ENCODE peak calls at places on chromosomes 7 and 10, in four cellular contexts. H is A549, S is GM12878, C is SK-N-SH. B is an unnamed sample.

GRCh38 chr7:155594163-155594732 is 47.9 kb upstream of the CNPY1 start:
- DNase-seq in H (no peak), S (no peak), C (no peak), B (no peak)

GRCh38 chr10:77643795-77644468 is 6.3 kb upstream of the KCNMA1 start:
- DNase-seq in H (peak; percentile 83), S (no peak), C (peak; percentile 54), B (peak; percentile 61)

GRCh38 chr10:13054844-13055243 is 45.1 kb upstream of the OPTN start:
- DNase-seq in H (no peak), S (no peak), C (no peak), B (no peak)

GRCh38 chr10:59536151-59536550 is 173.5 kb downstream of the SLC16A9 start:
- DNase-seq in H (no peak), S (no peak), C (peak; percentile 16), B (no peak)

GRCh38 chr7:132061931-132062330 is 505.5 kb upstream of the PODXL start:
- DNase-seq in H (no peak), S (no peak), C (no peak), B (no peak)

GRCh38 chr10:11476035-11476434 is 135.4 kb downstream of the USP6NL start:
- DNase-seq in H (no peak), S (no peak), C (no peak), B (no peak)

GRCh38 chr7:74283858-74284447 is 5.3 kb upstream of the CLIP2 start:
- DNase-seq in H (no peak), S (no peak), C (no peak), B (no peak)

GRCh38 chr10:96124230-96125141 is 5.6 kb upstream of the ZNF518A start:
- DNase-seq in H (peak; percentile 80), S (no peak), C (peak; percentile 30), B (peak; percentile 73)

GRCh38 chr10:36840793-36841192 is 284.6 kb upstream of the ANKRD30A start:
- DNase-seq in H (no peak), S (no peak), C (no peak), B (no peak)

GRCh38 chr10:91694170-91694794 is 61.4 kb upstream of the PPP1R3C start:
- DNase-seq in H (peak; percentile 58), S (no peak), C (peak; percentile 47), B (peak; percentile 59)

GRCh38 chr7:87517136-87517805 is 41.8 kb upstream of the ABCB4 start:
- DNase-seq in H (no peak), S (no peak), C (no peak), B (no peak)

GRCh38 chr7:99562832-99563231 is 4.4 kb downstream of the ZNF655 start:
- DNase-seq in H (peak; percentile 96), S (no peak), C (no peak), B (peak; percentile 87)

GRCh38 chr7:18663321-18663720 is 167.8 kb downstream of the HDAC9 start:
- DNase-seq in H (no peak), S (no peak), C (no peak), B (no peak)

GRCh38 chr7:50667338-50667737 is 102.1 kb upstream of the DDC start:
- DNase-seq in H (no peak), S (no peak), C (no peak), B (no peak)

GRCh38 chr7:82166666-82167065 is 276.9 kb downstream of the CACNA2D1 start:
- DNase-seq in H (no peak), S (no peak), C (no peak), B (no peak)

GRCh38 chr7:98199131-98199530 is 12.1 kb upstream of the BHLHA15 start:
- DNase-seq in H (no peak), S (no peak), C (no peak), B (no peak)

GRCh38 chr10:43128958-43129706 is 9.1 kb upstream of the CSGALNACT2 start:
- DNase-seq in H (no peak), S (no peak), C (peak; percentile 32), B (peak; percentile 67)

GRCh38 chr7:122379491-122379890 is 74.9 kb upstream of the FEZF1 start:
- DNase-seq in H (no peak), S (no peak), C (no peak), B (no peak)

GRCh38 chr10:69409176-69409495 is 7.6 kb downstream of the TACR2 start:
- DNase-seq in H (no peak), S (no peak), C (no peak), B (no peak)

GRCh38 chr10:77455538-77455937 is 182.1 kb downstream of the KCNMA1 start:
- DNase-seq in H (no peak), S (no peak), C (no peak), B (no peak)

GRCh38 chr7:133330085-133330484 is 77.2 kb downstream of the EXOC4 start:
- DNase-seq in H (no peak), S (no peak), C (no peak), B (no peak)

GRCh38 chr10:125621052-125621451 is 61.9 kb downstream of the TEX36 start:
- DNase-seq in H (no peak), S (no peak), C (no peak), B (no peak)

GRCh38 chr7:158606111-158606510 is 18.5 kb upstream of the PTPRN2 start:
- DNase-seq in H (no peak), S (no peak), C (no peak), B (no peak)

GRCh38 chr7:130084037-130084875 is 13.9 kb downstream of the KLHDC10 start:
- DNase-seq in H (peak; percentile 44), S (no peak), C (no peak), B (no peak)

GRCh38 chr10:45204954-45205775 is 110.2 kb downstream of the OR13A1 start:
- DNase-seq in H (no peak), S (no peak), C (no peak), B (no peak)

GRCh38 chr7:154859747-154860620 is 142.9 kb downstream of the PAXIP1 start:
- DNase-seq in H (no peak), S (no peak), C (peak; percentile 20), B (peak; percentile 16)

GRCh38 chr7:137403282-137403681 is 59.7 kb upstream of the PTN start:
- DNase-seq in H (no peak), S (no peak), C (no peak), B (no peak)

GRCh38 chr7:338295-339061 is 48.5 kb downstream of the FOXL3 start:
- DNase-seq in H (no peak), S (no peak), C (no peak), B (no peak)

GRCh38 chr7:156232931-156233705 is 407.5 kb upstream of the RNF32 start:
- DNase-seq in H (no peak), S (no peak), C (no peak), B (no peak)

GRCh38 chr7:80481196-80481884 is 30.5 kb downstream of the GNAT3 start:
- DNase-seq in H (peak; percentile 24), S (no peak), C (no peak), B (no peak)

GRCh38 chr10:50896721-50897120 is 11.3 kb upstream of the A1CF start:
- DNase-seq in H (no peak), S (no peak), C (no peak), B (no peak)

GRCh38 chr10:49654036-49654693 is 25.3 kb upstream of the C10orf53 start:
- DNase-seq in H (no peak), S (no peak), C (no peak), B (no peak)

GRCh38 chr7:50166997-50167961 is 74.2 kb upstream of the ZPBP start:
- DNase-seq in H (no peak), S (no peak), C (no peak), B (no peak)

GRCh38 chr10:64394744-64395143 is 873.5 kb downstream of the REEP3 start:
- DNase-seq in H (no peak), S (no peak), C (no peak), B (no peak)

GRCh38 chr7:7212612-7213011 is 30.3 kb downstream of the C1GALT1 start:
- DNase-seq in H (peak; percentile 7), S (no peak), C (no peak), B (no peak)
- TF ChIP-seq CHD2 in H (no peak), S (no peak), C (no peak), B (no peak)

GRCh38 chr10:3935933-3936359 is 150.9 kb upstream of the KLF6 start:
- DNase-seq in H (no peak), S (no peak), C (no peak), B (no peak)
- TF ChIP-seq CHD2 in H (no peak), S (no peak), C (no peak), B (no peak)

DNA sequence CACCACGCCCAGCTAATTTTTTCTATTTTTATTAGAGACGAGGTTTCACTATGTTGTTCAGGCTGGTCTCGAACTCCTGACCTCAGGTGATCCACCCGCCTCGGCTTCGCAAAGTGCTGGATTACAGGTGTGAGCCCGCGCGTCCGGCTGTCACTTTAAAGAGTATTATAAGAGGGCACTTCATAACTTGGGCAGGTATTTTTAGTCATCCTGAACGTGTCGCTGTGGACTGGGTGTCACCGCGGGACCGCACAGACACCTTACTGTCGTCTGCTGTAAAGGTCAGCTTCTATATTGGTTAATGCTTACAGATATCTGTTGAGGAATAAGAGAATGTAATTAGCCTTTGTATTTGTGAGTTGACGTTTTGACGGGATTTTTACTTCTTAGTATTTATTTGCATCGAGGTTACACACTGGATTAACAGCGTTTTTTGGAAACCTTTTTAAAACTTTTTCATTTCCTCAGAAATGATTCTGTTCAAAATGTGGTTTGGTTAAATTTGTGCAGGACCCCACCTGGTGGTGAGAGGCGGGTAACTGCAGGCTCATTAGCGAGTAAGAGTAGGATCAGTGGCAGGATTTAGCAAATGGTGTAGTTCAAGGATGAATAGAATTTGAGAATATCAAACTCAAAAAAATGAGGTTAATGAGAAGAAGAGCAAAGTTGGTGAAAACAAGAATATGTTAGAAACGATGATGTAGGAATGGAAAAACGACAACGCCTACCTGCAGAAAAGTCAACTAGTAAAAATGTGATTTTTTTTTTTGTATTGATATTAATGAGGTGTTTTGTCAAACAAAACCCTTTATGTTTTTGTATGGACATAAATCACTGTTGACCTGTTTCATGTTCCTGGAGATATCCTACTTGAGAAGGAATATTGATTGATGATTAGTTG is 3.2 kb downstream of the DNAJB6 start:
- DNase-seq in H (peak; percentile 69), S (no peak), C (peak; percentile 88), B (peak; percentile 67)
- TF ChIP-seq CHD2 in H (no peak), S (no peak), C (no peak), B (no peak)

GRCh38 chr7:141975806-141976523 is 2.4 kb upstream of the TAS2R38 start:
- DNase-seq in H (peak; percentile 77), S (peak; percentile 7), C (peak; percentile 81), B (peak; percentile 79)

GRCh38 chr7:141979611-141980010 is 6.0 kb upstream of the TAS2R38 start:
- DNase-seq in H (no peak), S (no peak), C (no peak), B (no peak)

GRCh38 chr7:141974831-141975230 is 1.3 kb upstream of the TAS2R38 start:
- DNase-seq in H (peak; percentile 63), S (no peak), C (no peak), B (no peak)

GRCh38 chr7:141976524-141977245 is 3.1 kb upstream of the TAS2R38 start:
- DNase-seq in H (no peak), S (no peak), C (no peak), B (no peak)

DNA sequence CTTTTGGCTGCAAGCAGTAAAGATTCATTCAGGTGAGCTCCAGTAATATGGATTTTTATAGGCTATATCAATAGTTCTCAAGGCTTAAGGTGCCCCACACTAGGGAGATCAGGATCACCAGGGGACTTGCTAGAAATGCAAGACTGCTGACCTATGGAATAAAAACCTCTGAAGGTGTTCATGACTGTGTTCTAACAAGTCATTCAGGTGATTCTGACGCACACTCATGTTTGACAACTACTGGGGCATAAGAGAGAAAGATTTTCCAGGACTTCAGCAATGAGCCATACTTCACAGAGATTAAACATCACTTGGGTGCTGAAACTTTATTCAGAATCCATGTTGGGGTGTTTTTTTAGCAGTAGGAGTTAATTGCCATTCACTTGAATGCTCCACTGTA is 4.8 kb upstream of the TAS2R38 start:
- DNase-seq in H (no peak), S (no peak), C (no peak), B (no peak)
- TF ChIP-seq CHD2 in H (no peak), S (no peak), C (no peak), B (no peak)